ENCODE peak calls at places on chromosomes 2 and 18, in seven cellular contexts. Q, D, J, C, H, O and Y are unnamed samples.

GRCh38 chr2:161122772-161123530 is 37.3 kb upstream of the TANK start:
- DNase-seq in Q (peak; percentile 81), J (no peak), D (peak; percentile 91), C (peak; percentile 92), O (no peak), H (peak; percentile 67), Y (no peak)

GRCh38 chr2:204407209-204408070 is 137.8 kb upstream of the PARD3B start:
- DNase-seq in H (no peak), J (no peak), O (no peak), D (peak; percentile 16), C (no peak), Q (no peak), Y (no peak)

GRCh38 chr2:149187061-149187460 is 143.3 kb upstream of the LYPD6 start:
- DNase-seq in H (no peak), C (no peak), O (no peak), J (no peak), D (no peak), Q (no peak), Y (no peak)

GRCh38 chr18:26215247-26215970 is 10.8 kb upstream of the TAF4B start:
- DNase-seq in C (no peak), J (peak; percentile 67), O (no peak), Q (no peak), D (no peak), H (peak; percentile 83), Y (peak; percentile 74)

GRCh38 chr2:99471635-99472326 is 18.0 kb downstream of the REV1 start:
- DNase-seq in H (no peak), C (no peak), D (no peak), Q (no peak), O (no peak), J (no peak), Y (no peak)

GRCh38 chr2:24327988-24328387 is 32.3 kb downstream of the ITSN2 start:
- DNase-seq in J (no peak), Q (no peak), O (peak; percentile 45), C (no peak), D (no peak), H (no peak), Y (no peak)

GRCh38 chr2:185628985-185629384 is 109.6 kb upstream of the FSIP2 start:
- DNase-seq in H (peak; percentile 64), D (no peak), C (no peak), Q (peak; percentile 29), O (peak; percentile 56), J (no peak), Y (no peak)

GRCh38 chr2:229622495-229623355 is 91.6 kb downstream of the DNER start:
- DNase-seq in D (no peak), O (no peak), J (no peak), H (no peak), Q (no peak), C (no peak), Y (no peak)

GRCh38 chr2:160429248-160430000 is 64.2 kb downstream of the RBMS1 start:
- DNase-seq in H (peak; percentile 56), D (peak; percentile 78), Q (peak; percentile 56), O (peak; percentile 24), J (no peak), C (peak; percentile 84), Y (no peak)

GRCh38 chr2:3112553-3112952 is 265.1 kb downstream of the EIPR1 start:
- DNase-seq in J (no peak), O (no peak), D (no peak), Q (no peak), C (no peak), H (no peak), Y (no peak)

GRCh38 chr2:3113769-3114168 is 263.8 kb downstream of the EIPR1 start:
- DNase-seq in Q (no peak), J (no peak), O (no peak), H (no peak), D (no peak), C (no peak), Y (no peak)

GRCh38 chr2:3114406-3115185 is 263.0 kb downstream of the EIPR1 start:
- DNase-seq in C (no peak), J (no peak), D (no peak), O (no peak), H (no peak), Q (no peak), Y (no peak)

GRCh38 chr2:3112131-3112530 is 265.5 kb downstream of the EIPR1 start:
- DNase-seq in D (no peak), O (no peak), H (no peak), Q (no peak), C (no peak), J (no peak), Y (no peak)

DNA sequence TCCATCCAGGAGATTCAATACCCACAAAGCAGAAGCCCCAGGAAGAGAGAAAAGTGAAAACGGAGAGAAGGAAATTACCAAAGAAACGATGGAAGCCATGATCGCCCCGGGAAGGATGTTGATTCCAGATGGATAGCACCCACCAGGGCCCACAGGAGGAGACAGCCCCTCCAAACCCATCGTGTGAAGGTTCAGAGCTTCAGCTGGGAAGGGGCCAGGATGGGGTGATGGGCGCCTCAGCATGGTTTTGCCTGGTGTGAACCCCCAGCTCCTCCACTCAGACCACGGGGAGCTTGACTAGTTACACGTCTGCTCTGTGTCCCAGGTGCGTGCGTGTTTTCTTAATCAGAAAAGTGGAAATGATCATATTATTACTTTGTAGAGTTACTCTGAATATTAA is 264.5 kb downstream of the EIPR1 start:
- DNase-seq in C (no peak), J (no peak), Q (no peak), H (no peak), O (no peak), D (no peak), Y (no peak)
- H3K4me3 ChIP-seq in C (no peak overlapping the region), J (no peak overlapping the region), Q (no peak overlapping the region), H (no peak overlapping the region), O (no peak overlapping the region), D (no peak overlapping the region), Y (no peak overlapping the region)

GRCh38 chr2:241219030-241219382 is 30.5 kb downstream of the ANO7 start:
- DNase-seq in D (no peak), C (no peak), J (no peak), Q (no peak), O (no peak), H (no peak), Y (no peak)

GRCh38 chr2:241218131-241219029 is 29.9 kb downstream of the ANO7 start:
- DNase-seq in Q (no peak), D (peak; percentile 29), H (peak; percentile 50), C (no peak), J (peak; percentile 50), O (peak; percentile 85), Y (no peak)

GRCh38 chr2:241215421-241215820 is 26.9 kb downstream of the ANO7 start:
- DNase-seq in D (no peak), O (no peak), Q (no peak), H (no peak), C (no peak), J (no peak), Y (no peak)

GRCh38 chr2:241216211-241216761 is 27.8 kb downstream of the ANO7 start:
- DNase-seq in Q (no peak), D (no peak), C (no peak), H (no peak), J (no peak), O (peak; percentile 50), Y (no peak)

GRCh38 chr2:241217320-241218031 is 29.0 kb downstream of the ANO7 start:
- DNase-seq in O (peak; percentile 92), H (peak; percentile 79), D (peak; percentile 79), C (peak; percentile 73), J (no peak), Q (no peak), Y (no peak)
- H3K4me3 ChIP-seq in O (peak overlapping the region; percentile 38), H (peak overlapping the region; percentile 50), D (peak overlapping the region; percentile 52), C (peak overlapping the region; percentile 46), J (peak overlapping the region; percentile 59), Q (no peak overlapping the region), Y (no peak overlapping the region)

GRCh38 chr2:118841828-118842461 is 5.5 kb downstream of the EN1 start:
- DNase-seq in O (peak; percentile 58), Q (no peak), J (no peak), D (no peak), H (no peak), C (no peak), Y (no peak)

GRCh38 chr2:118841450-118841827 is 6.0 kb downstream of the EN1 start:
- DNase-seq in Q (no peak), O (peak; percentile 29), J (no peak), H (no peak), D (no peak), C (no peak), Y (no peak)

GRCh38 chr2:118843492-118844132 is 3.8 kb downstream of the EN1 start:
- DNase-seq in O (peak; percentile 27), Q (no peak), D (no peak), C (no peak), H (no peak), J (no peak), Y (no peak)

GRCh38 chr2:118844261-118845004 is 3.0 kb downstream of the EN1 start:
- DNase-seq in H (no peak), Q (no peak), D (no peak), O (peak; percentile 26), C (no peak), J (no peak), Y (no peak)

DNA sequence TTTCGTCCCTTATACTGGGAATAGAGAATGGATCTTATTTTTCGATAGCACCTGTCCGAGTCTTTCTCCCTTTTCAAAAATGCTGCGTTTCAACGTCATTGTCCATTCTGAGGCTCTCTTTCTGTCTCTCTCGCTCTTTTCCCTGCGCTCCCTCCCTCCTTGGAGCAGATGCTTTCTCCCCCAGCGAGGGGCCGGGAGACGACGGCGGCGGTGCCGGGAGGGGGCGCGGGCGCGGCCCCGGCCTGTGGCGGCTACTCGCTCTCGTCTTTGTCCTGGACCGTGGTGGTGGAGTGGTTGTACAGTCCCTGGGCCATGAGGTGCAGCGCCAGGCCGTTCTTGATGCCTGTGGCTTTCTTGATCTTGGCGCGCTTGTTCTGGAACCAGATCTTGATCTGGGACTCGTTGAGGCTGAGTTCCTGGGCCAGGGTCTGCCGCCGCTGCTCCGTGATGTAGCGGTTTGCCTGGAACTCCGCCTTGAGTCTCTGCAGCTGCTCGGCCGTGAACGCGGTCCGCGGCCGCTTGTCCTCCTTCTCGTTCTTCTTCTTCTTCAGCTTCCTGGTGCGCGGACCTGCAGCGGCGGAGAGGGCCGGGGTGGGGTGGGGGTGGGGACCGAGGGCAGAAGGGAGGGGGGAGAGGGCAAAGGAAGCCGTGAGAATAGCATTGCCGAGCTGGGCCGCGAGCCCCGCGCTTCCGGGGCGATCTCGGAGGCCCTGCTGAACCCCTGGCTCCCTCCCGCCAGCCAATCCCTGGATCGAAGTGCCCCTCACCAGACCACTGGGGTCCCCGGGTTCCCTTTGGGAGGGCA is 4.6 kb downstream of the EN1 start:
- DNase-seq in O (peak; percentile 64), C (no peak), H (no peak), Q (no peak), J (no peak), D (no peak), Y (no peak)
- H3K4me3 ChIP-seq in O (peak overlapping the region; percentile 8), C (no peak overlapping the region), H (no peak overlapping the region), Q (no peak overlapping the region), J (peak overlapping the region; percentile 40), D (no peak overlapping the region), Y (no peak overlapping the region)

GRCh38 chr18:9066817-9067306 is 35.6 kb upstream of the NDUFV2 start:
- DNase-seq in H (peak; percentile 95), Q (no peak), O (no peak), D (no peak), J (no peak), C (no peak), Y (no peak)

GRCh38 chr18:9067823-9068222 is 34.7 kb upstream of the NDUFV2 start:
- DNase-seq in H (no peak), C (no peak), D (no peak), J (no peak), O (no peak), Q (no peak), Y (no peak)

GRCh38 chr18:9068346-9068745 is 34.2 kb upstream of the NDUFV2 start:
- DNase-seq in Q (no peak), H (no peak), O (no peak), J (no peak), D (no peak), C (no peak), Y (no peak)

GRCh38 chr18:9070212-9070611 is 32.3 kb upstream of the NDUFV2 start:
- DNase-seq in J (no peak), C (no peak), D (no peak), O (no peak), H (no peak), Q (no peak), Y (no peak)

GRCh38 chr18:9069482-9070059 is 32.9 kb upstream of the NDUFV2 start:
- DNase-seq in D (no peak), Q (no peak), H (peak; percentile 78), J (no peak), C (no peak), O (no peak), Y (no peak)
- H3K4me3 ChIP-seq in D (no peak overlapping the region), Q (no peak overlapping the region), H (peak overlapping the region; percentile 6), J (no peak overlapping the region), C (no peak overlapping the region), O (no peak overlapping the region), Y (no peak overlapping the region)